ENCODE peak calls at places on chromosomes 16 and 17, in nine cellular contexts. One of them, this sample, is unnamed.
A peak's percentile ranks its signal among the peaks of the same experiment; 100 is the strongest.

GRCh38 chr16:50323335-50324011 is 45.3 kb downstream of the BRD7 start:
- DNase-seq in activated B cell treated with CpG ODN at 0.5 μM for 24 hours: no peak
- DNase-seq in amygdala: no peak
- DNase-seq in fibroblast of lung: peak; percentile 60
- DNase-seq in KG1: no peak
- DNase-seq in ACHN: peak; percentile 64
- DNase-seq in naive thymus-derived CD8-positive, alpha-beta T cell: no peak
- DNase-seq in MV-4-11: peak; percentile 43
- DNase-seq in COLO829: no peak
- DNase-seq in this sample: no peak

GRCh38 chr17:43090022-43090421 is 35.1 kb downstream of the BRCA1 start:
- DNase-seq in activated B cell treated with CpG ODN at 0.5 μM for 24 hours: no peak
- DNase-seq in amygdala: no peak
- DNase-seq in fibroblast of lung: no peak
- DNase-seq in KG1: no peak
- DNase-seq in ACHN: no peak
- DNase-seq in naive thymus-derived CD8-positive, alpha-beta T cell: no peak
- DNase-seq in MV-4-11: no peak
- DNase-seq in COLO829: no peak
- DNase-seq in this sample: no peak

GRCh38 chr16:53090591-53091507 is 36.1 kb downstream of the CHD9 start:
- DNase-seq in activated B cell treated with CpG ODN at 0.5 μM for 24 hours: peak; percentile 20
- DNase-seq in amygdala: peak; percentile 60
- DNase-seq in fibroblast of lung: peak; percentile 100
- DNase-seq in KG1: peak; percentile 24
- DNase-seq in ACHN: no peak
- DNase-seq in naive thymus-derived CD8-positive, alpha-beta T cell: no peak
- DNase-seq in MV-4-11: peak; percentile 84
- DNase-seq in COLO829: no peak
- DNase-seq in this sample: peak; percentile 100

GRCh38 chr16:11380836-11381235 is 35.6 kb downstream of the RMI2 start:
- DNase-seq in activated B cell treated with CpG ODN at 0.5 μM for 24 hours: no peak
- DNase-seq in amygdala: no peak
- DNase-seq in fibroblast of lung: no peak
- DNase-seq in KG1: no peak
- DNase-seq in ACHN: no peak
- DNase-seq in naive thymus-derived CD8-positive, alpha-beta T cell: no peak
- DNase-seq in MV-4-11: no peak
- DNase-seq in COLO829: no peak
- DNase-seq in this sample: no peak

GRCh38 chr16:64892843-64893242 is 229.0 kb downstream of the CDH11 start:
- DNase-seq in activated B cell treated with CpG ODN at 0.5 μM for 24 hours: no peak
- DNase-seq in amygdala: no peak
- DNase-seq in fibroblast of lung: peak; percentile 80
- DNase-seq in KG1: no peak
- DNase-seq in ACHN: no peak
- DNase-seq in naive thymus-derived CD8-positive, alpha-beta T cell: no peak
- DNase-seq in MV-4-11: no peak
- DNase-seq in COLO829: peak; percentile 71
- DNase-seq in this sample: no peak

GRCh38 chr17:21214777-21215541 is 998 bp upstream of the TMEM11 start:
- DNase-seq in activated B cell treated with CpG ODN at 0.5 μM for 24 hours: no peak
- DNase-seq in amygdala: no peak
- DNase-seq in fibroblast of lung: peak; percentile 13
- DNase-seq in KG1: no peak
- DNase-seq in ACHN: no peak
- DNase-seq in naive thymus-derived CD8-positive, alpha-beta T cell: peak; percentile 14
- DNase-seq in MV-4-11: peak; percentile 35
- DNase-seq in COLO829: peak; percentile 15
- DNase-seq in this sample: no peak

GRCh38 chr16:8374032-8374431 is 216.3 kb downstream of the TMEM114 start:
- DNase-seq in activated B cell treated with CpG ODN at 0.5 μM for 24 hours: no peak
- DNase-seq in amygdala: no peak
- DNase-seq in fibroblast of lung: no peak
- DNase-seq in KG1: no peak
- DNase-seq in ACHN: no peak
- DNase-seq in naive thymus-derived CD8-positive, alpha-beta T cell: no peak
- DNase-seq in MV-4-11: no peak
- DNase-seq in COLO829: no peak
- DNase-seq in this sample: no peak

GRCh38 chr17:6257339-6257738 is 177.6 kb downstream of the AIPL1 start:
- DNase-seq in activated B cell treated with CpG ODN at 0.5 μM for 24 hours: no peak
- DNase-seq in amygdala: no peak
- DNase-seq in fibroblast of lung: peak; percentile 8
- DNase-seq in KG1: no peak
- DNase-seq in ACHN: no peak
- DNase-seq in naive thymus-derived CD8-positive, alpha-beta T cell: no peak
- DNase-seq in MV-4-11: no peak
- DNase-seq in COLO829: no peak
- DNase-seq in this sample: no peak

GRCh38 chr17:32445075-32445427 is 741 bp downstream of the PSMD11 start:
- DNase-seq in activated B cell treated with CpG ODN at 0.5 μM for 24 hours: no peak
- DNase-seq in amygdala: peak; percentile 24
- DNase-seq in fibroblast of lung: peak; percentile 55
- DNase-seq in KG1: no peak
- DNase-seq in ACHN: peak; percentile 86
- DNase-seq in naive thymus-derived CD8-positive, alpha-beta T cell: no peak
- DNase-seq in MV-4-11: peak; percentile 22
- DNase-seq in COLO829: peak; percentile 54
- DNase-seq in this sample: peak; percentile 16

GRCh38 chr16:4690946-4691665 is 2.3 kb upstream of the NUDT16L1 start:
- DNase-seq in activated B cell treated with CpG ODN at 0.5 μM for 24 hours: no peak
- DNase-seq in amygdala: no peak
- DNase-seq in fibroblast of lung: no peak
- DNase-seq in KG1: no peak
- DNase-seq in ACHN: no peak
- DNase-seq in naive thymus-derived CD8-positive, alpha-beta T cell: no peak
- DNase-seq in MV-4-11: peak; percentile 70
- DNase-seq in COLO829: no peak
- DNase-seq in this sample: no peak

GRCh38 chr17:34321981-34322380 is 2.7 kb downstream of the CCL8 start:
- DNase-seq in activated B cell treated with CpG ODN at 0.5 μM for 24 hours: no peak
- DNase-seq in amygdala: no peak
- DNase-seq in fibroblast of lung: no peak
- DNase-seq in KG1: no peak
- DNase-seq in ACHN: no peak
- DNase-seq in naive thymus-derived CD8-positive, alpha-beta T cell: no peak
- DNase-seq in MV-4-11: no peak
- DNase-seq in COLO829: no peak
- DNase-seq in this sample: no peak

GRCh38 chr17:60525347-60525623 is 757 bp downstream of the APPBP2 start:
- DNase-seq in activated B cell treated with CpG ODN at 0.5 μM for 24 hours: no peak
- DNase-seq in amygdala: no peak
- DNase-seq in fibroblast of lung: peak; percentile 14
- DNase-seq in KG1: no peak
- DNase-seq in ACHN: no peak
- DNase-seq in naive thymus-derived CD8-positive, alpha-beta T cell: no peak
- DNase-seq in MV-4-11: no peak
- DNase-seq in COLO829: no peak
- DNase-seq in this sample: no peak

GRCh38 chr17:62819511-62820221 is 11.6 kb upstream of the MARCHF10 start:
- DNase-seq in activated B cell treated with CpG ODN at 0.5 μM for 24 hours: no peak
- DNase-seq in amygdala: no peak
- DNase-seq in fibroblast of lung: peak; percentile 98
- DNase-seq in KG1: no peak
- DNase-seq in ACHN: peak; percentile 98
- DNase-seq in naive thymus-derived CD8-positive, alpha-beta T cell: no peak
- DNase-seq in MV-4-11: peak; percentile 33
- DNase-seq in COLO829: peak; percentile 92
- DNase-seq in this sample: peak; percentile 91

GRCh38 chr17:49646391-49647255 is 31.3 kb downstream of the SPOP start:
- DNase-seq in activated B cell treated with CpG ODN at 0.5 μM for 24 hours: no peak
- DNase-seq in amygdala: no peak
- DNase-seq in fibroblast of lung: peak; percentile 59
- DNase-seq in KG1: no peak
- DNase-seq in ACHN: peak; percentile 90
- DNase-seq in naive thymus-derived CD8-positive, alpha-beta T cell: no peak
- DNase-seq in MV-4-11: peak; percentile 15
- DNase-seq in COLO829: no peak
- DNase-seq in this sample: peak; percentile 20

This sample was measured in fibroblast of the conjunctiva.